ENCODE peak calls at places on chromosomes 12 and 14, in seven cellular contexts. R, U, A, P, G, L and K are unnamed samples.
A peak's percentile ranks its signal among the peaks of the same experiment; 100 is the strongest.

GRCh38 chr14:67704018-67704417 is 2.3 kb downstream of the RDH12 start:
- DNase-seq in R (no peak), U (no peak), A (no peak), P (no peak), G (no peak), L (no peak), K (no peak)

GRCh38 chr12:106903241-106903950 is 52.3 kb upstream of the TMEM263 start:
- DNase-seq in R (peak; percentile 90), U (peak; percentile 93), A (peak; percentile 61), P (peak; percentile 77), G (peak; percentile 72), L (peak; percentile 88), K (peak; percentile 58)

GRCh38 chr12:124388679-124389536 is 94.0 kb downstream of the RFLNA start:
- DNase-seq in R (peak; percentile 85), U (peak; percentile 96), A (peak; percentile 28), P (peak; percentile 93), G (peak; percentile 89), L (peak; percentile 89), K (peak; percentile 67)

GRCh38 chr12:88052686-88053085 is 23.5 kb upstream of the C12orf50 start:
- DNase-seq in R (peak; percentile 13), U (no peak), A (no peak), P (no peak), G (no peak), L (no peak), K (no peak)

GRCh38 chr14:55580401-55581010 is 499 bp downstream of the KTN1 start:
- DNase-seq in R (peak; percentile 47), U (peak; percentile 88), A (peak; percentile 41), P (peak; percentile 70), G (peak; percentile 47), L (peak; percentile 62), K (peak; percentile 23)

GRCh38 chr12:1616233-1617066 is 12.6 kb upstream of the WNT5B start:
- DNase-seq in R (no peak), U (no peak), A (no peak), P (no peak), G (no peak), L (peak; percentile 63), K (no peak)

GRCh38 chr14:85532981-85533820 is 3.3 kb downstream of the FLRT2 start:
- DNase-seq in R (no peak), U (peak; percentile 75), A (no peak), P (peak; percentile 53), G (peak; percentile 42), L (peak; percentile 43), K (no peak)

GRCh38 chr12:4423528-4424195 is 22.0 kb downstream of the FGF6 start:
- DNase-seq in R (no peak), U (no peak), A (no peak), P (no peak), G (no peak), L (no peak), K (no peak)

GRCh38 chr12:52925717-52926595 is 21.1 kb upstream of the KRT8 start:
- DNase-seq in R (peak; percentile 73), U (no peak), A (no peak), P (peak; percentile 68), G (no peak), L (no peak), K (no peak)

GRCh38 chr12:131085125-131085815 is 131.6 kb downstream of the ADGRD1 start:
- DNase-seq in R (no peak), U (peak; percentile 51), A (no peak), P (no peak), G (no peak), L (peak; percentile 41), K (no peak)

GRCh38 chr12:6267007-6267721 is 43.3 kb upstream of the PLEKHG6 start:
- DNase-seq in R (no peak), U (no peak), A (no peak), P (peak; percentile 48), G (no peak), L (peak; percentile 56), K (no peak)

GRCh38 chr14:93709249-93709648 is 79.0 kb downstream of the PRIMA1 start:
- DNase-seq in R (no peak), U (no peak), A (no peak), P (no peak), G (no peak), L (no peak), K (no peak)

GRCh38 chr12:5589055-5589454 is 157.1 kb downstream of the NTF3 start:
- DNase-seq in R (no peak), U (no peak), A (no peak), P (no peak), G (no peak), L (no peak), K (no peak)

GRCh38 chr12:118188690-118189371 is 52.9 kb downstream of the PEBP1 start:
- DNase-seq in R (no peak), U (no peak), A (no peak), P (no peak), G (peak; percentile 60), L (no peak), K (no peak)

GRCh38 chr12:130633771-130634170 is 82.3 kb downstream of the RIMBP2 start:
- DNase-seq in R (peak; percentile 46), U (no peak), A (no peak), P (no peak), G (no peak), L (no peak), K (no peak)

GRCh38 chr12:130744274-130744673 is 28.2 kb upstream of the RIMBP2 start:
- DNase-seq in R (no peak), U (no peak), A (no peak), P (no peak), G (no peak), L (no peak), K (no peak)

GRCh38 chr14:88140874-88141273 is 135.9 kb downstream of the GPR65 start:
- DNase-seq in R (no peak), U (no peak), A (no peak), P (no peak), G (no peak), L (no peak), K (no peak)

GRCh38 chr14:106509795-106510194 is 983.4 kb downstream of the TMEM121 start:
- DNase-seq in R (no peak), U (no peak), A (no peak), P (no peak), G (no peak), L (no peak), K (no peak)

GRCh38 chr14:106509176-106509575 is 982.8 kb downstream of the TMEM121 start:
- DNase-seq in R (no peak), U (no peak), A (no peak), P (no peak), G (no peak), L (no peak), K (no peak)

GRCh38 chr14:106506901-106507305 is 980.5 kb downstream of the TMEM121 start:
- DNase-seq in R (peak; percentile 22), U (no peak), A (peak; percentile 44), P (no peak), G (no peak), L (no peak), K (peak; percentile 36)

GRCh38 chr14:106508216-106508615 is 981.8 kb downstream of the TMEM121 start:
- DNase-seq in R (no peak), U (no peak), A (no peak), P (no peak), G (no peak), L (no peak), K (no peak)

DNA sequence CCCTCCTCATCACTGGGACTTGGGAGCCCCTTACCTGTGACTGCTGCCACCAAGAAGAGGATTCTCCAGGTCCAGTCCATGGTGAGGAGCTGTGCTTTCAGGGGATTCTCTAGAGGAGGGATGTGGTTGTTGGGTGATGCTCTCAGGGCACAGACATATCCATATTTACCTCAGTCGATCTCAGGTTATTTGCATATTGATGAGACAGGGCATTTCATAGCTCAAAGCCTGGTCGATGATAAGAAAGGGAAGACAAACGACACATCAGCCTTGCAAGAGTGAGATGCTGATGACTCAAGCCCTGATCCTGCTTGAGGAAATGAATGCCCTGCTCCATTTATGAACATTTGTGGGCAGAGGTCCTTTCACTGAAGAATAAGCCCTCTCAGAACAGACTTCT is 981.0 kb downstream of the TMEM121 start:
- DNase-seq in R (no peak), U (no peak), A (no peak), P (no peak), G (no peak), L (no peak), K (no peak)
- H3K9me3 ChIP-seq in R (no peaks in the 10 kb centered on the region), U (no peaks in the 10 kb centered on the region), A (no peaks in the 10 kb centered on the region), P (no peaks in the 10 kb centered on the region), G (no peaks in the 10 kb centered on the region), L (no peaks in the 10 kb centered on the region), K (no peaks in the 10 kb centered on the region)

DNA sequence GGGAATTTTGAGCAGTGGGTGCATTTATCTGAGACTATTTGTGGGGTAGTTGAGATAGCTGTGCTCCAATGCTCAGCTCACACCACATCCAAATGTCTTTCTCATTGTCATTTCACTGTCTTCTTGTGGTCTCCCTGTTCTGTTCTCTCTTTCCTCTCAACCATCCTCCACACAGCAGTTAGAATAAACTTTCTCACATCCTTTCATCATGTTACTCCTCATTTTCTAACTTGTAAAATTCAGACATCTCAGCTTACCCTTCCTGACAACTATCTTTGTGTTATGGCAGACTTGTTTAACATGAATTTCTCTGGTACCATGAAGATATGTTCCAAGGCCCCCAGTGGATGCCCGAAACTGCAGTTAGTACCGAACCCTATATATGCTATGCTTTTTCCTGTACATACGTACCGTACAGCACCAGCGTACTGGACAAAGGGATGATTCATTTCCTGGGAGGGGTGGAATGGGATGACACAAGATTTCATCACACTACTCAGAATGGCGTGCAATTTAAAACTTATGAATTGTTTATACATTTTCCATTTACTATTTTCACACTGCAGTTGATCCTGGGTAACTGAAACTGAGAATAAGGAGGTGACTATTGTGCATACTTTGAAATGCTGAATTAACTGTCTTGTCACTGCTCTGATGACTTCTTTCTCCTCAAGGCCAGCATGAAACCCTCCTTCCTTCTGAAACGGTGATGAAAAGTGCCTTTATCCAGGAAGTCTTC is 177.1 kb upstream of the SLC38A2 start:
- DNase-seq in R (no peak), U (no peak), A (no peak), P (no peak), G (no peak), L (no peak), K (no peak)
- H3K27ac ChIP-seq in R (no peak overlapping the region), U (peak overlapping the region; percentile 60), A (no peak overlapping the region), P (no peak overlapping the region), G (no peak overlapping the region), L (no peak overlapping the region), K (no peak overlapping the region)

DNA sequence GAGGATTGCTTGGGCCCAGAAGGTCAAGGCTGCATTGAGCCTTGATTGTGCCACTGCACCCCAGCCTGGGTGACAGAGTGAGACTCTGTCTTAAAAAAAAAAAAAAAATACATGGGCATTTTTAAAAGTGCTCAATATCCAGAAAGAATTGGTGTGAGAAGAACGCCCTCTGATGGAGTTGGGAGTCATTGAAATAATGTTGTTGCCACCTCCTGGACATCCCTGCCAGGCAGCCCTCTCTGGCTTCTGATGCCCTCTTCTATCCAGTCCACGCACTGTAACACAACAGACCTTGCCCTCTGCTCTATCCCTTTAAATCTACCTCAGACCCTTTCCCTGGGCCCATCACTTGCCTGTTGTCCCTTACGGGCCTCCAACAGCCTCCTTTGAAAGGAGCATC is 4.9 kb downstream of the PTGDR start:
- DNase-seq in R (peak; percentile 48), U (no peak), A (no peak), P (no peak), G (no peak), L (no peak), K (no peak)
- TF ChIP-seq CTCF in R (peak; percentile 51), U (no peak), A (peak; percentile 49), P (no peak), G (no peak), L (no peak), K (no peak)

DNA sequence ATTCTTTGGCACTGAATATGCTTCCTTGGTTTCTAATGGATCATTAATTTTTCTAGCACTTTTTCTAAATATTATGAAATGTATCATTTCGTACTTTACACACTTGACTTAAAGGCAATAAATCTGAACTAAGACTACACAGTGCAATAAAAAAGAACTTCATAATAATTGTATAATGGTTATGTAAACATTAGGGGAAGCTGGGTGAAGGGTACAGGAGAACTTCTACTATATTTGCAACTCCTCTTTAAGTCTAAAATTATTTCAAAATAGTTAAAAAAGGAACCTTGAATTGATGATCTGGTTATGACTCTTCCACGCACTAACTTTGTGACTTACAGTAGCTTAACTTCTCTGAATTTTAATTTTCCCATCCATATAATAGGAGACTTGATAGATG is 5.1 kb upstream of the NOVA1 start:
- DNase-seq in R (no peak), U (no peak), A (no peak), P (no peak), G (no peak), L (no peak), K (no peak)
- H3K9me3 ChIP-seq in R (no peaks in the 10 kb centered on the region), U (no peaks in the 10 kb centered on the region), A (no peaks in the 10 kb centered on the region), P (no peaks in the 10 kb centered on the region), G (no peaks in the 10 kb centered on the region), L (no peaks in the 10 kb centered on the region), K (no peaks in the 10 kb centered on the region)